ENCODE peak calls at places on chromosomes 1 and 21, in nine cellular contexts. D is cardiac muscle cell; M is fibroblast of pulmonary artery; C is endodermal cell; N is bronchial epithelial cell; F is CD4-positive, alpha-beta T cell; X is choroid plexus epithelial cell; Q is epithelial cell of esophagus; P is kidney epithelial cell. Y is an unnamed sample.

GRCh38 chr21:45898781-45899180 is 82.8 kb upstream of the COL6A1 start:
- DNase-seq in F (no peak), Q (no peak), X (no peak), P (no peak), C (no peak), N (no peak), D (no peak), M (no peak), Y (no peak)

GRCh38 chr1:40344597-40344996 is 27.5 kb upstream of the COL9A2 start:
- DNase-seq in C (no peak), X (peak; percentile 68), Q (peak; percentile 37), N (peak; percentile 28), P (no peak), D (peak; percentile 73), M (peak; percentile 65), F (no peak), Y (peak; percentile 4)

GRCh38 chr1:236774926-236775325 is 20.2 kb upstream of the MTR start:
- DNase-seq in P (no peak), M (peak; percentile 72), D (peak; percentile 71), F (no peak), X (peak; percentile 57), N (peak; percentile 49), C (peak; percentile 56), Q (peak; percentile 39), Y (no peak)

GRCh38 chr1:10854856-10855459 is 58.5 kb upstream of the CASZ1 start:
- DNase-seq in D (no peak), P (no peak), C (no peak), N (no peak), Q (no peak), F (no peak), M (no peak), X (no peak), Y (no peak)

GRCh38 chr21:46058339-46059145 is 39.4 kb upstream of the COL6A2 start:
- DNase-seq in N (no peak), M (no peak), F (no peak), D (no peak), C (peak; percentile 23), P (no peak), X (no peak), Q (no peak), Y (no peak)

GRCh38 chr1:17596651-17597509 is 57.4 kb downstream of the ARHGEF10L start:
- DNase-seq in C (no peak), X (no peak), Q (no peak), P (no peak), N (no peak), F (no peak), D (no peak), M (no peak), Y (no peak)

GRCh38 chr21:35643176-35643575 is 417.1 kb downstream of the SETD4 start:
- DNase-seq in X (peak; percentile 28), N (peak; percentile 73), D (peak; percentile 60), F (no peak), P (no peak), M (peak; percentile 68), C (no peak), Q (peak; percentile 69), Y (no peak)

GRCh38 chr1:72000809-72001208 is 281.5 kb downstream of the NEGR1 start:
- DNase-seq in X (no peak), N (peak; percentile 92), Q (peak; percentile 88), M (peak; percentile 13), P (no peak), F (no peak), C (peak; percentile 65), D (peak; percentile 3), Y (no peak)

GRCh38 chr1:60898987-60899386 is 183.4 kb upstream of the NFIA start:
- DNase-seq in P (no peak), D (no peak), X (no peak), N (no peak), F (no peak), Q (no peak), C (no peak), M (no peak), Y (no peak)

GRCh38 chr1:91846007-91846620 is 39.8 kb downstream of the TGFBR3 start:
- DNase-seq in C (no peak), M (peak; percentile 84), D (peak; percentile 86), X (peak; percentile 60), F (no peak), P (no peak), Q (peak; percentile 6), N (no peak), Y (no peak)

GRCh38 chr1:101945884-101946283 is 50.8 kb downstream of the OLFM3 start:
- DNase-seq in Q (no peak), X (no peak), N (no peak), C (no peak), F (no peak), M (no peak), D (no peak), P (no peak), Y (no peak)

GRCh38 chr1:86052948-86053698 is 103.4 kb downstream of the COL24A1 start:
- DNase-seq in Q (no peak), N (no peak), P (no peak), X (no peak), D (no peak), M (no peak), F (no peak), C (no peak), Y (no peak)

GRCh38 chr1:185478878-185479277 is 161.8 kb upstream of the IVNS1ABP start:
- DNase-seq in F (no peak), X (no peak), P (no peak), M (no peak), D (no peak), Q (no peak), N (no peak), C (no peak), Y (no peak)

GRCh38 chr1:65108025-65108692 is 39.8 kb upstream of the AK4 start:
- DNase-seq in D (no peak), C (no peak), N (no peak), F (no peak), M (no peak), P (no peak), X (no peak), Q (no peak), Y (no peak)

GRCh38 chr1:114054148-114054547 is 74.9 kb downstream of the OLFML3 start:
- DNase-seq in X (no peak), Q (no peak), C (no peak), M (no peak), N (no peak), D (no peak), F (no peak), P (no peak), Y (no peak)

GRCh38 chr21:45075606-45076244 is 1.3 kb downstream of the ADARB1 start:
- DNase-seq in Q (peak; percentile 32), N (peak; percentile 8), X (peak; percentile 40), M (no peak), D (no peak), C (no peak), P (no peak), F (no peak), Y (no peak)

GRCh38 chr1:12630946-12631540 is 12.8 kb upstream of the AADACL4 start:
- DNase-seq in X (peak; percentile 75), M (no peak), Q (no peak), C (no peak), N (no peak), D (no peak), F (no peak), P (no peak), Y (no peak)

GRCh38 chr1:1124786-1125642 is 9.1 kb upstream of the C1orf159 start:
- DNase-seq in C (peak; percentile 48), P (no peak), D (no peak), F (no peak), N (no peak), Q (no peak), X (no peak), M (no peak), Y (no peak)

GRCh38 chr1:209937996-209938959 is at the start of gene SYT14:
- DNase-seq in X (peak; percentile 27), C (peak; percentile 91), F (no peak), D (peak; percentile 72), P (no peak), M (peak; percentile 78), N (no peak), Q (peak; percentile 10), Y (peak; percentile 4)

GRCh38 chr1:110962892-110963665 is 643 bp downstream of the LRIF1 start:
- DNase-seq in N (peak; percentile 56), M (peak; percentile 89), F (peak; percentile 44), Q (peak; percentile 77), D (peak; percentile 88), C (peak; percentile 85), P (peak; percentile 21), X (peak; percentile 93), Y (peak; percentile 28)
- TF ChIP-seq CTCF in N (no peak), M (peak; percentile 24), F (no peak), Q (peak; percentile 23), D (no peak), C (no peak), P (no peak), X (peak; percentile 32), Y (peak; percentile 35)

GRCh38 chr1:199954701-199955100 is 72.8 kb upstream of the NR5A2 start:
- DNase-seq in N (no peak), C (peak; percentile 89), X (peak; percentile 12), F (no peak), D (no peak), M (no peak), P (no peak), Q (no peak), Y (no peak)
- TF ChIP-seq CTCF in N (peak; percentile 36), C (peak; percentile 86), X (peak; percentile 64), F (no peak), D (peak; percentile 29), M (peak; percentile 34), P (peak; percentile 25), Q (no peak), Y (peak; percentile 48)

DNA sequence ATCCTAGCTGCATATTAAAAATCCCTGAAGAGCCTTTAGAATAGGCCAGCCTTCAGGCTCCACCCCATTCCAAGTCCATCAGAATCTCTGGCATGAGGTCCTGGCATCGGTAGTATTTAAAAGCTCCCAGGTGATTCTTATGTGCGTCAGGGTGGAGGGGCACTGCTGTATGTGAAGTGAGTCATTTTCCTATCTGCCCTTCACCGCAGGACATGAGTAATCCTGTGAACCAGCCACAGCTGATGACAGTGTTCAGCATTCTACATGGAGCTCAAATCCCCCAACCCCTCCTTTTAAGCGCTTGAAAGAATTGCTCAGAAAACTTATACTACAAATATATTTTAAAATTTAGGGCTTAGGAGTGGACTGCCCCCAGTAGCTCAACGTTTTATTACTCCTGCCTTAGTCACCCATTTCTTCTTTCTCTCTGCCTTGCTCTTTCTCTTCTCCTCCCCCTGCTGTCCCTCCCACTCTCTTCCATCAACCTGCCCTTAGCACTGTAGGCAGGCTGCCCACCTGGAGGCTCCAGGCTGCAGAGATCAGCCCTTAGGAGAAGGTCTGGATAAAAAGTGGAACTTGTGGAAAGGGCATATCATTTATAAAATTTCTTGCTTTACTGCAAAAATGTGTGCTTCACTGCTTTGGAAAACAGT is 73.8 kb upstream of the ZNF281 start:
- DNase-seq in C (peak; percentile 87), N (peak; percentile 99), D (peak; percentile 93), P (peak; percentile 99), M (peak; percentile 97), X (peak; percentile 94), Q (peak; percentile 99), F (no peak), Y (peak; percentile 80)
- TF ChIP-seq CTCF in C (peak; percentile 43), N (no peak), D (no peak), P (no peak), M (no peak), X (peak; percentile 19), Q (no peak), F (no peak), Y (peak; percentile 9)

DNA sequence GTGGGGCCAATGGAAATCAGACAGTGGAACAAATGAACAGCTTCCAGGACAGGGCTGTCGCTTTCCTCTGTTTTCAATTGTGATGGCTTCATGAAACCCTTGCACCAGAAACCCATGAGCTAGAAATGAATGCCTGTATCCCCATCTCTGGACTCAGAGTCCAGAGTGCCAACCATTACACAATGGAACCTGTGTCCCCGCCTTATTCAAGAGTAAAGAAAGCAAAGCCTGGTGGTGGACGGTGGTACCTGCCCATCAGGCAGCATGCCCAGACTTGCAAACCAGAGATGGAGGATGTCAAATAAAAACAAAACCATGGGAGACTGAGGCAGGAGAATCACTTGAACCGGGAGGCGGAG is 4.4 kb upstream of the CAPN2 start:
- DNase-seq in C (peak; percentile 43), P (no peak), N (peak; percentile 77), M (no peak), Q (peak; percentile 73), F (no peak), X (no peak), D (no peak), Y (no peak)
- TF ChIP-seq CTCF in C (peak; percentile 52), P (peak; percentile 32), N (peak; percentile 14), M (peak; percentile 24), Q (peak; percentile 50), F (no peak), X (peak; percentile 26), D (peak; percentile 17), Y (no peak)